ENCODE peak calls at places on chromosomes 16 and 17, in four cellular contexts. Y is SK-N-SH, L is HepG2, E is HCT116. P is an unnamed sample.
A peak's percentile ranks its signal among the peaks of the same experiment; 100 is the strongest.

GRCh38 chr17:67160791-67161190 is 84.2 kb downstream of the HELZ start:
- DNase-seq in Y (peak; percentile 52), L (no peak), E (no peak), P (no peak)

GRCh38 chr16:72797606-72798005 is 250.3 kb downstream of the ZFHX3 start:
- DNase-seq in Y (no peak), L (no peak), E (no peak), P (no peak)

GRCh38 chr17:33511670-33512069 is 218.6 kb upstream of the ASIC2 start:
- DNase-seq in Y (no peak), L (no peak), E (no peak), P (no peak)

GRCh38 chr17:79951361-79952264 is 84.1 kb downstream of the TBC1D16 start:
- DNase-seq in Y (peak; percentile 48), L (peak; percentile 47), E (no peak), P (no peak)

GRCh38 chr17:56602292-56603130 is 9.0 kb downstream of the NOG start:
- DNase-seq in Y (no peak), L (no peak), E (no peak), P (no peak)

GRCh38 chr17:56510554-56511342 is 82.8 kb upstream of the NOG start:
- DNase-seq in Y (no peak), L (no peak), E (no peak), P (no peak)

GRCh38 chr17:41697122-41697962 is 8.7 kb downstream of the EIF1 start:
- DNase-seq in Y (no peak), L (no peak), E (no peak), P (no peak)

GRCh38 chr17:39213852-39214251 is 11.9 kb downstream of the STAC2 start:
- DNase-seq in Y (no peak), L (no peak), E (peak; percentile 86), P (no peak)

GRCh38 chr17:50043290-50044148 is 12.4 kb upstream of the ITGA3 start:
- DNase-seq in Y (no peak), L (no peak), E (no peak), P (no peak)

GRCh38 chr17:28745052-28745776 is 1.4 kb downstream of the TRAF4 start:
- DNase-seq in Y (peak; percentile 58), L (peak; percentile 90), E (no peak), P (peak; percentile 71)

GRCh38 chr16:70685938-70686375 is at the start of gene MTSS2:
- DNase-seq in Y (peak; percentile 97), L (peak; percentile 80), E (peak; percentile 35), P (peak; percentile 95)

GRCh38 chr17:17792143-17792550 is 44.6 kb downstream of the SREBF1 start:
- DNase-seq in Y (peak; percentile 61), L (no peak), E (no peak), P (no peak)

GRCh38 chr17:7242717-7243576 is 698 bp upstream of the GABARAP start:
- DNase-seq in Y (peak; percentile 94), L (peak; percentile 92), E (peak; percentile 95), P (peak; percentile 73)

GRCh38 chr16:17345043-17345442 is 125.7 kb downstream of the XYLT1 start:
- DNase-seq in Y (no peak), L (no peak), E (no peak), P (no peak)

GRCh38 chr16:67181346-67181745 is 2.4 kb downstream of the MATCAP1 start:
- DNase-seq in Y (no peak), L (no peak), E (no peak), P (no peak)

GRCh38 chr16:46690281-46691178 is 1.1 kb downstream of the ORC6 start:
- DNase-seq in Y (no peak), L (peak; percentile 79), E (no peak), P (no peak)

GRCh38 chr16:85882181-85882810 is 16.7 kb upstream of the IRF8 start:
- DNase-seq in Y (no peak), L (no peak), E (no peak), P (no peak)

GRCh38 chr17:17028878-17029535 is 13.2 kb upstream of the MPRIP start:
- DNase-seq in Y (no peak), L (peak; percentile 63), E (no peak), P (no peak)

GRCh38 chr16:68146583-68146982 is 61.4 kb downstream of the NFATC3 start:
- DNase-seq in Y (peak; percentile 50), L (peak; percentile 50), E (no peak), P (peak; percentile 21)

GRCh38 chr17:50133028-50133768 is 3.2 kb upstream of the SAMD14 start:
- DNase-seq in Y (peak; percentile 62), L (peak; percentile 88), E (no peak), P (peak; percentile 23)

GRCh38 chr16:27446721-27447120 is 44.7 kb downstream of the IL21R start:
- DNase-seq in Y (no peak), L (no peak), E (no peak), P (no peak)

GRCh38 chr16:83045790-83046189 is 419.0 kb downstream of the CDH13 start:
- DNase-seq in Y (no peak), L (no peak), E (no peak), P (no peak)

GRCh38 chr16:29943846-29944669 is 17.8 kb upstream of the TMEM219 start:
- DNase-seq in Y (no peak), L (peak; percentile 91), E (peak; percentile 98), P (peak; percentile 76)

GRCh38 chr16:9123871-9124270 is 32.4 kb downstream of the HAPSTR1 start:
- DNase-seq in Y (no peak), L (no peak), E (peak; percentile 54), P (no peak)

GRCh38 chr17:4019400-4019799 is 55.2 kb upstream of the ATP2A3 start:
- DNase-seq in Y (no peak), L (no peak), E (no peak), P (no peak)

GRCh38 chr17:75875182-75875939 is 3.0 kb downstream of the TRIM47 start:
- DNase-seq in Y (peak; percentile 75), L (no peak), E (no peak), P (no peak)

DNA sequence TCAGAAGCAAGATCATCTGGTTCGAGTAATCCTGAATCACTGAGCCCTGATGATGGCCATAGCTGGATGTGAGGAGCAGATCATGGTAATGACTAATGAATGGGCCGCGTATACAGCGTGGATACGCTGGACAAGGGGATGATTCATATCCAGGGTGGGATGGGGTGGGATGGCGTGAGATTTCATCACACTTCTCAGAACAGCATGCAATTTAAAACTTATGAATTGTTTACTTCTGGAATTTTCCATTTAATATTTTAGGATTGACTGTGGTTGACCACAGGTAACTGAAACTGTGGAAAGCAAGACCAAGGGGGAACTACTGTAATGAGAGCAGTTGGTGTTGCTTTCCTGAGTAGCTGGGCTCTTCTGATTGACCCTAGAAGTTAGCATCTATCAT is 225.5 kb downstream of the STX8 start:
- DNase-seq in Y (no peak), L (peak; percentile 18), E (peak; percentile 8), P (no peak)
- TF ChIP-seq ELF1 in Y (no peak), L (no peak), E (no peak), P (no peak)

GRCh38 chr17:64174686-64175456 is 44.9 kb upstream of the ERN1 start:
- DNase-seq in Y (no peak), L (no peak), E (no peak), P (no peak)
- TF ChIP-seq SIN3A in Y (no peak), L (no peak), E (no peak), P (no peak)

DNA sequence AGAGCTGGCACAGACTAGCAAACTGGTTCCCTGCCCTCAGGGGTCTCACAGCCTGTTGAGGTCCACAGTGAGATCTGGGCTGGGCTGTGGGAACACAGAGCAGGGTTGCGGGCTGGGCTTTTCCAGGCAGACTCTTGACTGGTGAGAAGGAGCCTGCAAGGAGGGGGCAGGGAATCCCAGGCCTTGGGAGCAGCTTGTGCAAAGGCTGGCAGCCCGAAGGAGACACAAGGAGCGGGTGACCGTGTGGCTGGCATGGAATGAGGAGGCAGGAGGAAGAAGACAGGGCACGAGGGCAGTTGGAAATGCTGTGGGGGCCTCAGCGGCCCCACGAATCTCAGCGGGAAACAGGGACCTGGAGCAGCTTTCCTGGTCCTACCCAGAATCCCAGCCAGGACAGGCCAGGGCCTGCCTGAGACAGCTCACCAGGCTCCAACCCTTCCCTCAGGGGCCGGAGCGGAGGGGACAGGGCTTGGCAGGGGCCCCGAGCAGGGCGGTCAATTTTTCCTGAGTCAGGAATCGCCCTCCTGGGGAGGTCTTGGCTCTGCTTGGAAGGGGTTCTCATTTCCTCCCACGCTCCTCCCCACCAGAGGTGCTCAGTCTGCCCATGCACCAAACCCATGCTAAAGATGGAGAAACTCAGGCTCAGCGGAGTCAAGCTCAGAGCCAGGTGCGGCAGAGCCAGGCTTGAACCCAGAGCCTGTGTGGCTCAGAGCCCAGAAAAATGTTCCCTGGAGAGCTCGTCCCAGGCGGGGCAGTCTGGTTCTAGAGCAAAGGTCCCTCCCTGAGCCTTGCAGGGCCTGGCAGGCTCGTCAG is 9.2 kb upstream of the SNN start:
- DNase-seq in Y (no peak), L (no peak), E (no peak), P (no peak)
- TF ChIP-seq YY1 in Y (no peak), L (no peak), E (no peak), P (no peak)

DNA sequence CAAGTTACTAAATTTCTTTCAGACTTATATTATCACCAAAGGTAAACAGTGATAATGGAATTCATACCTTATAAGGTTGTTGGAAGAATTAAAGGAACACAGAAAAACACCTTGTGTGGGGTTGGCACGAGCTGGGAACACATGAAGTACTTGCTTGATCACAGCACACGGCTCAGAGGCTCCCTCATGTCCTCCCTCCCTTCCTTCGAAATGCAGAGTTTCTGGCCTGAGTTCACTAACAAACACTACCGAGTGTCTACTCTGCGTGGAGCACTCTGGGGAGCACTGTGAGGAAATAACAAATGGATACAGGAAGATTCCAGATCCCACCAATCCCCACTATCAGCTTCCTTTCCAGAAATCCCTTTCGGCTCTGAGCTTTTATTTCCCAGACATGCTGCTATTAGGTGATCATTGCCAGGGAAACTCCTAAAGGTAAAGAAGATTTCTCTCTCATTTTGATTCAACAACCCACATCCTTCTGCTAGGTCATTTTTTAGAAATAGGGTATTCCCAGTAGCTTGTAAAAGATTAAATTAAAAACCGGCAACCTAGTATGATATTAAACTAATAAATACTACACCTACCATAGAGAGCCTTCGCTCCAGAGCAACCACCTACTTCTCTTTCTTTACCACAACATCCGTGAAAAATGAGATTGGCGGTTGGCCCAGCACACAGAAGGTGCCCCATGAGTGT is 6.1 kb upstream of the HNF1B start:
- DNase-seq in Y (no peak), L (no peak), E (no peak), P (no peak)
- TF ChIP-seq ELF1 in Y (no peak), L (no peak), E (no peak), P (no peak)

DNA sequence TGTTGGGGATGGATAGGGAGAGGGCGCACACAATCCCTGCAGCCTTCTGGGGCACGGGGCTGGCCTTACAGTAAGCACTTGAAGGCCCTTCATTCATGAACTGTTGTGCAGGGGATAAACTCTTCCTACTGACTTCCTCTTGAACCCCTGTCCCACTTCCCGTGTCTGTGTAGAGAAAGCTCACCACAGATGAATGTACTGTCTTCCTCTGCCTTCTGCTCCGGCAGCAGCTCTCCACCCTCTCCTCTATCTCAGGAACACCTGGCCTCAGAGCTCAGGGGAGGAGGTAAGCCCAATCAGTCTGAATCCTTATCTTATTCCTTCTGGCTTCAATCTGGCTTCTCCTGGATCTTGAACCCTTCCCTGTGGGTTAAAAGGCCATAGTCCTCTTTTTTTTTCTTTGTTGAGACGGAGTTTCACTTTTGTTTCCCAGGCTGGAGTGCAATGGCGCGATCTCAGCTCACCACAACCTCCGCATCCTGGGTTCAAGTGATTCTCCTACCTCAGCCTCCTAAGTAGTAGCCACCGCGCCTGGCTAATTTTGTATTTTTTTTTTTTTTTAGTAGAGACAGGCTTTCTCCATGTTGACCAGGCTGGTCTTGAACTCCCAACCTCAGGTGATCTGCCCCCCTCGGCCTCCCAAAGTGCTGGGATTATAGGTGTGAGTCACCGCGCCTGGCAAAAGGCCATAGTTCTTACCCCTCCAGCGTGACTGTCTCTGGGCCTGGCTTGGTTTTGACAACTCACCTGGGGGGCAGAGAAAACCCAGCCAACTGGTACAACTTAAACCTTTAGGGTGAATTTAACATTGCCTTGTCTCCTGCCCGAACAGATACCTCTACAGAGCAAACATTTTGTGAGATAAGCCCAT is 7.2 kb upstream of the SLC52A1 start:
- DNase-seq in Y (no peak), L (no peak), E (no peak), P (peak; percentile 54)
- TF ChIP-seq SIN3A in Y (no peak), L (no peak), E (no peak), P (no peak)

GRCh38 chr16:74711938-74712337 is 11.3 kb upstream of the MLKL start:
- DNase-seq in Y (no peak), L (no peak), E (no peak), P (no peak)
- TF ChIP-seq YY1 in Y (no peak), L (no peak), E (no peak), P (no peak)

P was measured in K562.